ENCODE peak calls at places on chromosomes 12 and 14, in four cellular contexts. One of them, this sample, is unnamed.

GRCh38 chr14:43418314-43418713 is 1088.8 kb downstream of the FSCB start:
- DNase-seq in heart right ventricle: no peak
- DNase-seq in IMR-90: no peak
- DNase-seq in mammary epithelial cell: no peak
- DNase-seq in this sample: no peak

GRCh38 chr12:120196363-120196762 is 1.8 kb upstream of the GCN1 start:
- DNase-seq in heart right ventricle: no peak
- DNase-seq in mammary epithelial cell: no peak
- DNase-seq in IMR-90: no peak
- DNase-seq in this sample: no peak

GRCh38 chr12:132284071-132284492 is 45.3 kb downstream of the GALNT9 start:
- DNase-seq in IMR-90: peak; percentile 12
- DNase-seq in heart right ventricle: no peak
- DNase-seq in mammary epithelial cell: no peak
- DNase-seq in this sample: no peak

GRCh38 chr12:117049295-117049694 is 49.9 kb downstream of the TESC start:
- DNase-seq in mammary epithelial cell: no peak
- DNase-seq in IMR-90: no peak
- DNase-seq in heart right ventricle: no peak
- DNase-seq in this sample: no peak

GRCh38 chr14:85416771-85417170 is 113.2 kb upstream of the FLRT2 start:
- DNase-seq in mammary epithelial cell: peak; percentile 88
- DNase-seq in IMR-90: peak; percentile 77
- DNase-seq in heart right ventricle: no peak
- DNase-seq in this sample: no peak

GRCh38 chr12:88723219-88723618 is 142.9 kb upstream of the KITLG start:
- DNase-seq in heart right ventricle: no peak
- DNase-seq in mammary epithelial cell: peak; percentile 54
- DNase-seq in IMR-90: peak; percentile 36
- DNase-seq in this sample: no peak

GRCh38 chr14:39218171-39218769 is 15.4 kb upstream of the MIA2 start:
- DNase-seq in heart right ventricle: no peak
- DNase-seq in IMR-90: peak; percentile 14
- DNase-seq in mammary epithelial cell: peak; percentile 87
- DNase-seq in this sample: no peak

GRCh38 chr12:103495783-103496456 is at the start of gene C12orf42:
- DNase-seq in mammary epithelial cell: peak; percentile 67
- DNase-seq in heart right ventricle: no peak
- DNase-seq in IMR-90: no peak
- DNase-seq in this sample: peak; percentile 26

GRCh38 chr12:46919666-46920065 is 93.9 kb upstream of the SLC38A4 start:
- DNase-seq in IMR-90: peak; percentile 22
- DNase-seq in mammary epithelial cell: no peak
- DNase-seq in heart right ventricle: no peak
- DNase-seq in this sample: no peak

GRCh38 chr12:4307593-4308333 is 13.2 kb upstream of the TIGAR start:
- DNase-seq in IMR-90: peak; percentile 79
- DNase-seq in mammary epithelial cell: peak; percentile 98
- DNase-seq in heart right ventricle: peak; percentile 52
- DNase-seq in this sample: peak; percentile 85

GRCh38 chr12:59431266-59431665 is 164.6 kb upstream of the SLC16A7 start:
- DNase-seq in IMR-90: peak; percentile 2
- DNase-seq in heart right ventricle: no peak
- DNase-seq in mammary epithelial cell: no peak
- DNase-seq in this sample: no peak

GRCh38 chr12:120497524-120498150 is 1.7 kb downstream of the DYNLL1 start:
- DNase-seq in IMR-90: peak; percentile 41
- DNase-seq in heart right ventricle: no peak
- DNase-seq in mammary epithelial cell: no peak
- DNase-seq in this sample: no peak

GRCh38 chr14:66503532-66503931 is 4.4 kb upstream of the GPHN start:
- DNase-seq in IMR-90: peak; percentile 28
- DNase-seq in heart right ventricle: no peak
- DNase-seq in mammary epithelial cell: peak; percentile 36
- DNase-seq in this sample: no peak

GRCh38 chr14:83294941-83295340 is 1761.3 kb upstream of the SEL1L start:
- DNase-seq in heart right ventricle: no peak
- DNase-seq in IMR-90: peak; percentile 51
- DNase-seq in mammary epithelial cell: no peak
- DNase-seq in this sample: no peak

GRCh38 chr14:83297361-83297760 is 1763.7 kb upstream of the SEL1L start:
- DNase-seq in heart right ventricle: no peak
- DNase-seq in IMR-90: no peak
- DNase-seq in mammary epithelial cell: no peak
- DNase-seq in this sample: no peak

GRCh38 chr14:83300454-83301064 is 1766.9 kb upstream of the SEL1L start:
- DNase-seq in IMR-90: peak; percentile 52
- DNase-seq in mammary epithelial cell: peak; percentile 21
- DNase-seq in heart right ventricle: no peak
- DNase-seq in this sample: no peak
- TF ChIP-seq CTCF in IMR-90: peak; percentile 94
- TF ChIP-seq CTCF in mammary epithelial cell: peak; percentile 98
- TF ChIP-seq CTCF in heart right ventricle: peak; percentile 78
- TF ChIP-seq CTCF in this sample: peak; percentile 77

DNA sequence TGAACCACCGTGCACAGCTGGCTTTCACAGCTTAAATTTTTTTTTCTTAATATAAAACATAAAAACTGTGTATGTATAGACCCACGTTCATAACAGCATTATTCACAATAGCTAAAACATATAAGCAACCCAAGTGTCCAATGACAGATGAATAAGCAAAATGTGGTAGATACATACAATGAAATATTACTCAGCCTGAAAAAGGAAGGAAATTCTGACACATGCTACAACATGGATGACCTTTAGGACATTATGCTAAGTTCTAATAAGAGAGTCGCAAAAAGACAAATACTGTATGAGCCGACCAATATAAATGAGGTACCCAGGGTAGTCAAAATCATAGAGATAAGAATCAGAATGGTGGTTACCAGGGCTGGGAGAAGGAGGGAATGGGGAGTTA is 13.8 kb upstream of the YY1 start:
- DNase-seq in mammary epithelial cell: no peak
- DNase-seq in IMR-90: no peak
- DNase-seq in heart right ventricle: no peak
- DNase-seq in this sample: no peak
- H3K4me1 ChIP-seq in mammary epithelial cell: peaks cover 6% of the 10 kb centered on the region
- H3K4me1 ChIP-seq in IMR-90: peaks cover 18% of the 10 kb centered on the region
- H3K4me1 ChIP-seq in heart right ventricle: peaks cover 26% of the 10 kb centered on the region
- H3K4me1 ChIP-seq in this sample: no peaks in the 10 kb centered on the region

DNA sequence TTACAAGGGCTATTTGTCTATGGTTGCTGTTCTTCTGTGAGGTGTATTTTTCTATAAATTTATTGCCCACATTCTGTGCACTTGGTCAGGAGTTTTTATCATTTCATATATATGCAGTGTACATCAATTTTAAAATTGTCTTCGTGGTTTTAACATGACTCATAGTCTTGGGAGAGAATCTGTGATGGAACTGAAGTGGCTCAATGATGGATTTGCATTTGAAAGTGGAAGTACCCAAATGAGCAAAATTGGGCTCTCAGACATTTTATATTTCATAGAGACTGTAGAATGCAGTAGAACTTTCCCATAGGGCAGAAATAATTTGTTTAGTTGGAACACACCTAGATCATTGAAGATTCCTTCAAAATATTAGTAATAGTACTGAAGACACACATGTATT is 1.9 kb upstream of the SCFD1 start:
- DNase-seq in heart right ventricle: no peak
- DNase-seq in mammary epithelial cell: peak; percentile 49
- DNase-seq in IMR-90: peak; percentile 73
- DNase-seq in this sample: no peak
- TF ChIP-seq CTCF in heart right ventricle: no peak
- TF ChIP-seq CTCF in mammary epithelial cell: no peak
- TF ChIP-seq CTCF in IMR-90: no peak
- TF ChIP-seq CTCF in this sample: no peak

GRCh38 chr14:70595443-70596185 is 4.8 kb downstream of the MED6 start:
- DNase-seq in mammary epithelial cell: peak; percentile 11
- DNase-seq in IMR-90: peak; percentile 48
- DNase-seq in heart right ventricle: no peak
- DNase-seq in this sample: no peak

GRCh38 chr14:70594461-70594860 is 6.0 kb downstream of the MED6 start:
- DNase-seq in mammary epithelial cell: no peak
- DNase-seq in heart right ventricle: no peak
- DNase-seq in IMR-90: no peak
- DNase-seq in this sample: no peak
- H3K4me1 ChIP-seq in mammary epithelial cell: peaks cover 4% of the 10 kb centered on the region
- H3K4me1 ChIP-seq in heart right ventricle: peaks cover 9% of the 10 kb centered on the region
- H3K4me1 ChIP-seq in IMR-90: peaks cover 3% of the 10 kb centered on the region
- H3K4me1 ChIP-seq in this sample: peaks cover 5% of the 10 kb centered on the region

DNA sequence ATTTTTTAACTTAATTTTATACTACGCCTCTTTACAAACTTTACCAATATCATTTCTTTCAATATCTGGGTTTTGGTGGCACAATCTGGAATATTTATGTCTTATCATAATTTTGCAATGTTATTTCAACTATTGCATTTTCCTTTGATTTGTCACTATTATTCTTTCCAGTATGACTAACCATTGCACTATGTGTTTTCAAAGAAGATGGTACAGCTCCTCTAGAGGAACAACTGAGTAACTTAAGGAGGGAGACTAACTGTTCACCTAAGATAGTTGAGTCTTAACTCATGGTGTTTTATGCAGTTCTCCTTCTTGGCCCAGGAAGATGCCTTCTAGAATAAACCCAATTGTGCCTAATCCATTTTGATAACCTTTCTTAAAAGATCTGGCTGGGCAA is 60.5 kb upstream of the KIF21A start:
- DNase-seq in IMR-90: no peak
- DNase-seq in heart right ventricle: no peak
- DNase-seq in mammary epithelial cell: peak; percentile 68
- DNase-seq in this sample: no peak
- TF ChIP-seq CTCF in IMR-90: no peak
- TF ChIP-seq CTCF in heart right ventricle: no peak
- TF ChIP-seq CTCF in mammary epithelial cell: peak; percentile 62
- TF ChIP-seq CTCF in this sample: no peak

DNA sequence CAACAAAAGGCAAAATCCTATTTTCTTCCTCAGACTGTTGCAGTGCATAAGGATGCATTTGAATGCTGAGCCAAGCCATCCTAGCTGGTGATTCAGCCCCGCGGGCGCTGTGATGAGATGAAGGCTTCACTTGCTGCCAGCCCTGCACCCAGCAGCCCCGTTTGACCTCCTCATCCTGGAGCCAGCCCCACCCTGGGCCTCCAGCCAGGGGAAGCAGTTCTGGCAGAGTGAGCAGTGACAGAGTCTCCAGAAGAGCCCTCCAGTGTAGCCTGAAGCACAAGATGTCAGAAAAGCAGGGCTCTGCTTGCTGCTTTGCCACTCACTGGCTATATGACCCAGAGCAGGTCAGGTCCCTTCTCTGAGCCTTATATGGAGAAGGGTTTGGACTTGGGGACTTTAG is 96.2 kb upstream of the HSPB8 start:
- DNase-seq in mammary epithelial cell: no peak
- DNase-seq in IMR-90: no peak
- DNase-seq in heart right ventricle: peak; percentile 79
- DNase-seq in this sample: no peak
- H3K4me1 ChIP-seq in mammary epithelial cell: no peaks in the 10 kb centered on the region
- H3K4me1 ChIP-seq in IMR-90: no peaks in the 10 kb centered on the region
- H3K4me1 ChIP-seq in heart right ventricle: peaks cover 3% of the 10 kb centered on the region
- H3K4me1 ChIP-seq in this sample: no peaks in the 10 kb centered on the region